ENCODE peak calls at places on chromosomes 6 and 20, in six cellular contexts. One of them, this sample, is unnamed.

GRCh38 chr6:166467436-166468000 is 84.8 kb upstream of the MPC1 start:
- DNase-seq in GM12891: no peak
- DNase-seq in body of pancreas: no peak
- DNase-seq in sigmoid colon: no peak
- DNase-seq in GM23338: no peak
- DNase-seq in aorta: no peak
- DNase-seq in this sample: no peak

GRCh38 chr20:35387334-35387733 is 24.4 kb downstream of the UQCC1 start:
- DNase-seq in sigmoid colon: no peak
- DNase-seq in aorta: no peak
- DNase-seq in body of pancreas: no peak
- DNase-seq in GM23338: no peak
- DNase-seq in GM12891: no peak
- DNase-seq in this sample: no peak

GRCh38 chr6:166398348-166398747 is 15.6 kb upstream of the MPC1 start:
- DNase-seq in GM12891: no peak
- DNase-seq in sigmoid colon: no peak
- DNase-seq in body of pancreas: no peak
- DNase-seq in aorta: no peak
- DNase-seq in GM23338: no peak
- DNase-seq in this sample: no peak

GRCh38 chr20:50943091-50943490 is 11.9 kb upstream of the ADNP start:
- DNase-seq in sigmoid colon: no peak
- DNase-seq in body of pancreas: no peak
- DNase-seq in GM12891: no peak
- DNase-seq in aorta: no peak
- DNase-seq in GM23338: no peak
- DNase-seq in this sample: no peak

GRCh38 chr6:3696525-3696924 is 55.0 kb downstream of the PXDC1 start:
- DNase-seq in body of pancreas: no peak
- DNase-seq in GM23338: no peak
- DNase-seq in aorta: no peak
- DNase-seq in sigmoid colon: no peak
- DNase-seq in GM12891: no peak
- DNase-seq in this sample: no peak

GRCh38 chr20:19609642-19610223 is 148.3 kb upstream of the RIN2 start:
- DNase-seq in aorta: no peak
- DNase-seq in sigmoid colon: no peak
- DNase-seq in body of pancreas: no peak
- DNase-seq in GM23338: no peak
- DNase-seq in GM12891: no peak
- DNase-seq in this sample: no peak

GRCh38 chr20:3710703-3711417 is 1.5 kb downstream of the SIGLEC1 start:
- DNase-seq in aorta: peak
- DNase-seq in body of pancreas: peak
- DNase-seq in GM12891: peak
- DNase-seq in sigmoid colon: peak
- DNase-seq in GM23338: peak
- DNase-seq in this sample: no peak

GRCh38 chr6:39092124-39092523 is 22.9 kb downstream of the SAYSD1 start:
- DNase-seq in sigmoid colon: no peak
- DNase-seq in body of pancreas: no peak
- DNase-seq in aorta: no peak
- DNase-seq in GM12891: no peak
- DNase-seq in GM23338: peak
- DNase-seq in this sample: no peak

GRCh38 chr6:36028887-36029324 is 1.3 kb downstream of the MAPK14 start:
- DNase-seq in GM12891: no peak
- DNase-seq in sigmoid colon: peak
- DNase-seq in body of pancreas: peak
- DNase-seq in aorta: peak
- DNase-seq in GM23338: peak
- DNase-seq in this sample: no peak

GRCh38 chr20:62142252-62143117 is 709 bp downstream of the PSMA7 start:
- DNase-seq in aorta: no peak
- DNase-seq in sigmoid colon: no peak
- DNase-seq in GM23338: peak
- DNase-seq in GM12891: no peak
- DNase-seq in body of pancreas: no peak
- DNase-seq in this sample: no peak

GRCh38 chr6:33744895-33745546 is 1.7 kb downstream of the IP6K3 start:
- DNase-seq in aorta: no peak
- DNase-seq in sigmoid colon: peak
- DNase-seq in body of pancreas: no peak
- DNase-seq in GM23338: no peak
- DNase-seq in GM12891: no peak
- DNase-seq in this sample: no peak

GRCh38 chr6:105136433-105137350 is 43.1 kb downstream of the POPDC3 start:
- DNase-seq in GM12891: peak
- DNase-seq in aorta: peak
- DNase-seq in GM23338: peak
- DNase-seq in body of pancreas: peak
- DNase-seq in sigmoid colon: peak
- DNase-seq in this sample: peak

GRCh38 chr6:131967948-131968347 is 16.8 kb upstream of the CCN2 start:
- DNase-seq in aorta: no peak
- DNase-seq in GM23338: no peak
- DNase-seq in body of pancreas: no peak
- DNase-seq in sigmoid colon: no peak
- DNase-seq in GM12891: no peak
- DNase-seq in this sample: no peak

GRCh38 chr6:74638467-74638866 is 567.4 kb downstream of the COL12A1 start:
- DNase-seq in GM23338: no peak
- DNase-seq in aorta: no peak
- DNase-seq in sigmoid colon: no peak
- DNase-seq in GM12891: no peak
- DNase-seq in body of pancreas: no peak
- DNase-seq in this sample: no peak

GRCh38 chr20:42530855-42531674 is 658.6 kb downstream of the PTPRT start:
- DNase-seq in GM23338: peak
- DNase-seq in aorta: no peak
- DNase-seq in body of pancreas: peak
- DNase-seq in GM12891: no peak
- DNase-seq in sigmoid colon: no peak
- DNase-seq in this sample: no peak

GRCh38 chr6:168278904-168279303 is 40.7 kb downstream of the DACT2 start:
- DNase-seq in aorta: no peak
- DNase-seq in GM23338: no peak
- DNase-seq in GM12891: no peak
- DNase-seq in sigmoid colon: no peak
- DNase-seq in body of pancreas: no peak
- DNase-seq in this sample: no peak

GRCh38 chr6:143745160-143746133 is 67.7 kb downstream of the PHACTR2 start:
- DNase-seq in aorta: no peak
- DNase-seq in sigmoid colon: no peak
- DNase-seq in body of pancreas: peak
- DNase-seq in GM23338: peak
- DNase-seq in GM12891: no peak
- DNase-seq in this sample: no peak

GRCh38 chr6:144782634-144783033 is 497.5 kb downstream of the UTRN start:
- DNase-seq in sigmoid colon: no peak
- DNase-seq in GM23338: no peak
- DNase-seq in aorta: no peak
- DNase-seq in body of pancreas: no peak
- DNase-seq in GM12891: no peak
- DNase-seq in this sample: no peak

GRCh38 chr20:14333734-14334133 is 3.7 kb downstream of the FLRT3 start:
- DNase-seq in GM12891: no peak
- DNase-seq in GM23338: no peak
- DNase-seq in sigmoid colon: no peak
- DNase-seq in aorta: no peak
- DNase-seq in body of pancreas: no peak
- DNase-seq in this sample: no peak